ENCODE peak calls at places on chromosomes 7 and 10, in ten cellular contexts. One of them, this sample, is unnamed.

GRCh38 chr7:66326501-66327180 is 121.5 kb downstream of the TPST1 start:
- DNase-seq in upper lobe of left lung: no peak
- DNase-seq in heart left ventricle: no peak
- DNase-seq in IMR-90: peak; percentile 96
- DNase-seq in A549: no peak
- DNase-seq in uterus: no peak
- DNase-seq in stomach: no peak
- DNase-seq in ovary: no peak
- DNase-seq in tibial nerve: no peak
- DNase-seq in HCT116: no peak
- DNase-seq in this sample: no peak

GRCh38 chr10:74923556-74923955 is 97.2 kb downstream of the KAT6B start:
- DNase-seq in upper lobe of left lung: no peak
- DNase-seq in heart left ventricle: no peak
- DNase-seq in IMR-90: no peak
- DNase-seq in A549: no peak
- DNase-seq in uterus: no peak
- DNase-seq in stomach: no peak
- DNase-seq in ovary: no peak
- DNase-seq in tibial nerve: no peak
- DNase-seq in HCT116: no peak
- DNase-seq in this sample: no peak

GRCh38 chr7:151113344-151114150 is 27.3 kb downstream of the AGAP3 start:
- DNase-seq in upper lobe of left lung: no peak
- DNase-seq in heart left ventricle: no peak
- DNase-seq in IMR-90: peak; percentile 93
- DNase-seq in A549: peak; percentile 82
- DNase-seq in uterus: no peak
- DNase-seq in stomach: no peak
- DNase-seq in ovary: no peak
- DNase-seq in tibial nerve: no peak
- DNase-seq in HCT116: peak; percentile 76
- DNase-seq in this sample: no peak

GRCh38 chr10:78902815-78903214 is 166.0 kb upstream of the ZMIZ1 start:
- DNase-seq in upper lobe of left lung: no peak
- DNase-seq in heart left ventricle: no peak
- DNase-seq in IMR-90: no peak
- DNase-seq in A549: no peak
- DNase-seq in uterus: no peak
- DNase-seq in stomach: peak; percentile 8
- DNase-seq in ovary: no peak
- DNase-seq in tibial nerve: no peak
- DNase-seq in HCT116: no peak
- DNase-seq in this sample: peak; percentile 54

GRCh38 chr7:139893999-139894398 is 64.9 kb downstream of the TBXAS1 start:
- DNase-seq in upper lobe of left lung: no peak
- DNase-seq in heart left ventricle: no peak
- DNase-seq in IMR-90: no peak
- DNase-seq in A549: no peak
- DNase-seq in uterus: no peak
- DNase-seq in stomach: no peak
- DNase-seq in ovary: no peak
- DNase-seq in tibial nerve: no peak
- DNase-seq in HCT116: no peak
- DNase-seq in this sample: no peak

GRCh38 chr10:86585037-86585725 is 63.6 kb upstream of the WAPL start:
- DNase-seq in upper lobe of left lung: no peak
- DNase-seq in heart left ventricle: peak; percentile 68
- DNase-seq in IMR-90: peak; percentile 48
- DNase-seq in A549: peak; percentile 81
- DNase-seq in uterus: peak; percentile 54
- DNase-seq in stomach: peak; percentile 74
- DNase-seq in ovary: peak; percentile 47
- DNase-seq in tibial nerve: peak; percentile 48
- DNase-seq in HCT116: peak; percentile 61
- DNase-seq in this sample: no peak

GRCh38 chr7:27148776-27149641 is 1.4 kb upstream of the HOXA6 start:
- DNase-seq in upper lobe of left lung: peak; percentile 68
- DNase-seq in heart left ventricle: no peak
- DNase-seq in IMR-90: no peak
- DNase-seq in A549: no peak
- DNase-seq in uterus: peak; percentile 38
- DNase-seq in stomach: no peak
- DNase-seq in ovary: no peak
- DNase-seq in tibial nerve: no peak
- DNase-seq in HCT116: no peak
- DNase-seq in this sample: no peak

GRCh38 chr7:66615699-66616098 is 13.0 kb upstream of the KCTD7 start:
- DNase-seq in upper lobe of left lung: no peak
- DNase-seq in heart left ventricle: no peak
- DNase-seq in IMR-90: no peak
- DNase-seq in A549: no peak
- DNase-seq in uterus: no peak
- DNase-seq in stomach: no peak
- DNase-seq in ovary: no peak
- DNase-seq in tibial nerve: no peak
- DNase-seq in HCT116: no peak
- DNase-seq in this sample: no peak

GRCh38 chr10:61765176-61766087 is 102.7 kb downstream of the CABCOCO1 start:
- DNase-seq in upper lobe of left lung: no peak
- DNase-seq in heart left ventricle: no peak
- DNase-seq in IMR-90: no peak
- DNase-seq in A549: no peak
- DNase-seq in uterus: no peak
- DNase-seq in stomach: no peak
- DNase-seq in ovary: no peak
- DNase-seq in tibial nerve: no peak
- DNase-seq in HCT116: no peak
- DNase-seq in this sample: no peak

GRCh38 chr7:71521506-71521905 is 389.6 kb downstream of the GALNT17 start:
- DNase-seq in upper lobe of left lung: no peak
- DNase-seq in heart left ventricle: no peak
- DNase-seq in IMR-90: no peak
- DNase-seq in A549: no peak
- DNase-seq in uterus: peak; percentile 39
- DNase-seq in stomach: no peak
- DNase-seq in ovary: no peak
- DNase-seq in tibial nerve: peak; percentile 43
- DNase-seq in HCT116: no peak
- DNase-seq in this sample: no peak

GRCh38 chr10:53980210-53980609 is 820.8 kb downstream of the PCDH15 start:
- DNase-seq in upper lobe of left lung: no peak
- DNase-seq in heart left ventricle: no peak
- DNase-seq in IMR-90: no peak
- DNase-seq in A549: no peak
- DNase-seq in uterus: no peak
- DNase-seq in stomach: no peak
- DNase-seq in ovary: no peak
- DNase-seq in tibial nerve: no peak
- DNase-seq in HCT116: no peak
- DNase-seq in this sample: no peak

GRCh38 chr7:155106356-155106755 is 36.2 kb downstream of the HTR5A start:
- DNase-seq in upper lobe of left lung: no peak
- DNase-seq in heart left ventricle: no peak
- DNase-seq in IMR-90: no peak
- DNase-seq in A549: no peak
- DNase-seq in uterus: no peak
- DNase-seq in stomach: no peak
- DNase-seq in ovary: no peak
- DNase-seq in tibial nerve: no peak
- DNase-seq in HCT116: no peak
- DNase-seq in this sample: no peak

GRCh38 chr10:33010132-33011037 is 52.4 kb upstream of the ITGB1 start:
- DNase-seq in upper lobe of left lung: no peak
- DNase-seq in heart left ventricle: no peak
- DNase-seq in IMR-90: peak; percentile 86
- DNase-seq in A549: peak; percentile 75
- DNase-seq in uterus: no peak
- DNase-seq in stomach: no peak
- DNase-seq in ovary: no peak
- DNase-seq in tibial nerve: no peak
- DNase-seq in HCT116: peak; percentile 77
- DNase-seq in this sample: no peak

GRCh38 chr10:55979203-55979602 is 381.9 kb downstream of the ZWINT start:
- DNase-seq in upper lobe of left lung: no peak
- DNase-seq in heart left ventricle: no peak
- DNase-seq in IMR-90: no peak
- DNase-seq in A549: no peak
- DNase-seq in uterus: no peak
- DNase-seq in stomach: no peak
- DNase-seq in ovary: no peak
- DNase-seq in tibial nerve: no peak
- DNase-seq in HCT116: no peak
- DNase-seq in this sample: no peak

GRCh38 chr7:155009570-155010157 is 6.7 kb upstream of the PAXIP1 start:
- DNase-seq in upper lobe of left lung: no peak
- DNase-seq in heart left ventricle: no peak
- DNase-seq in IMR-90: no peak
- DNase-seq in A549: peak; percentile 19
- DNase-seq in uterus: no peak
- DNase-seq in stomach: no peak
- DNase-seq in ovary: no peak
- DNase-seq in tibial nerve: no peak
- DNase-seq in HCT116: peak; percentile 27
- DNase-seq in this sample: no peak

DNA sequence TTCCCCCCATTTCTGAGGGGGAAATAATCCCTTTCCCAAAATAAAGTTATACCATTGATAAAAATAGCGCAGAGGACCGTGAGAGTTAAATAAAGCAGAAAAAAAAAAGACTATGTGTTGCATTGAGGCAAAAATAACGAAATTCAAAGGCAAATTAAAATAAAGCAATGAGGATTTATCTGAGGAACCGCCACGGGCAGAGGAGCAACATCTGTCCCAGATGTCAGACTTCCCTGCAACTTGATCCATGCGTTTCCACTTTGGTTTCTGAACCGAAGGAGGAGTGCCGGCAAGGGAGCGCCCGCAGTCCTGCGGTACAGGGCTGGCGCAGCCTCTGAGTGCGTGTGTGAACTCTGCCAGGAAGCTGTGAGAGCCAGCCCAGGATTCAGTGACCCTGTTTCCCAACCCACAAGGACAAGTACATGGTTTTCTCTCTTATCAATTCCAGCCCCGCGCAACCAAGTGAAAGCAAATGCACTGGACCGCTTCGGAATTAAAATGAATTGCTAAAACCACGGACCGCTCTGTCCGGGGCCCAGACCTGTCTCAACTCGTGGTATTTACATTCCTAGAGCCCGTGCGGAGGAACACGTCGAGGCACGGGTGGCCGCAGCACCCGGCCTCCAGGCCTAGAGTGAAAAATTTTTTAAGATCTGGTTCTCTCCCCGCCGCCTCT is 291.7 kb upstream of the NFE2L3 start:
- DNase-seq in upper lobe of left lung: peak; percentile 53
- DNase-seq in heart left ventricle: no peak
- DNase-seq in IMR-90: peak; percentile 24
- DNase-seq in A549: no peak
- DNase-seq in uterus: no peak
- DNase-seq in stomach: no peak
- DNase-seq in ovary: no peak
- DNase-seq in tibial nerve: no peak
- DNase-seq in HCT116: no peak
- DNase-seq in this sample: no peak
- H3K9me3 ChIP-seq in upper lobe of left lung: peaks cover 16% of the 10 kb centered on the region
- H3K9me3 ChIP-seq in heart left ventricle: no peaks in the 10 kb centered on the region
- H3K9me3 ChIP-seq in IMR-90: no peaks in the 10 kb centered on the region
- H3K9me3 ChIP-seq in A549: no peaks in the 10 kb centered on the region
- H3K9me3 ChIP-seq in uterus: no peaks in the 10 kb centered on the region
- H3K9me3 ChIP-seq in stomach: peaks cover 70% of the 10 kb centered on the region
- H3K9me3 ChIP-seq in ovary: no peaks in the 10 kb centered on the region
- H3K9me3 ChIP-seq in tibial nerve: peaks cover 9% of the 10 kb centered on the region
- H3K9me3 ChIP-seq in HCT116: no peaks in the 10 kb centered on the region
- H3K9me3 ChIP-seq in this sample: no peaks in the 10 kb centered on the region

GRCh38 chr10:21427804-21428481 is 97.5 kb downstream of the SKIDA1 start:
- DNase-seq in upper lobe of left lung: no peak
- DNase-seq in heart left ventricle: no peak
- DNase-seq in IMR-90: peak; percentile 35
- DNase-seq in A549: no peak
- DNase-seq in uterus: no peak
- DNase-seq in stomach: no peak
- DNase-seq in ovary: no peak
- DNase-seq in tibial nerve: no peak
- DNase-seq in HCT116: peak; percentile 23
- DNase-seq in this sample: no peak

GRCh38 chr10:21431799-21432198 is 93.7 kb downstream of the SKIDA1 start:
- DNase-seq in upper lobe of left lung: no peak
- DNase-seq in heart left ventricle: no peak
- DNase-seq in IMR-90: no peak
- DNase-seq in A549: no peak
- DNase-seq in uterus: no peak
- DNase-seq in stomach: no peak
- DNase-seq in ovary: no peak
- DNase-seq in tibial nerve: no peak
- DNase-seq in HCT116: no peak
- DNase-seq in this sample: no peak

GRCh38 chr10:21437770-21438382 is 87.6 kb downstream of the SKIDA1 start:
- DNase-seq in upper lobe of left lung: no peak
- DNase-seq in heart left ventricle: no peak
- DNase-seq in IMR-90: no peak
- DNase-seq in A549: no peak
- DNase-seq in uterus: no peak
- DNase-seq in stomach: no peak
- DNase-seq in ovary: no peak
- DNase-seq in tibial nerve: no peak
- DNase-seq in HCT116: no peak
- DNase-seq in this sample: no peak

GRCh38 chr10:21432266-21432665 is 93.2 kb downstream of the SKIDA1 start:
- DNase-seq in upper lobe of left lung: no peak
- DNase-seq in heart left ventricle: no peak
- DNase-seq in IMR-90: no peak
- DNase-seq in A549: no peak
- DNase-seq in uterus: no peak
- DNase-seq in stomach: no peak
- DNase-seq in ovary: no peak
- DNase-seq in tibial nerve: no peak
- DNase-seq in HCT116: no peak
- DNase-seq in this sample: no peak
- TF ChIP-seq POLR2A in upper lobe of left lung: no peak
- TF ChIP-seq POLR2A in heart left ventricle: no peak
- TF ChIP-seq POLR2A in IMR-90: no peak
- TF ChIP-seq POLR2A in A549: no peak
- TF ChIP-seq POLR2A in uterus: no peak
- TF ChIP-seq POLR2A in stomach: no peak
- TF ChIP-seq POLR2A in ovary: no peak
- TF ChIP-seq POLR2A in tibial nerve: no peak
- TF ChIP-seq POLR2A in HCT116: no peak
- TF ChIP-seq POLR2A in this sample: no peak

GRCh38 chr7:68186072-68186471 is 1189.4 kb downstream of the TYW1 start:
- DNase-seq in upper lobe of left lung: no peak
- DNase-seq in heart left ventricle: no peak
- DNase-seq in IMR-90: no peak
- DNase-seq in A549: no peak
- DNase-seq in uterus: no peak
- DNase-seq in stomach: no peak
- DNase-seq in ovary: no peak
- DNase-seq in tibial nerve: peak; percentile 7
- DNase-seq in HCT116: no peak
- DNase-seq in this sample: no peak
- H3K9me3 ChIP-seq in upper lobe of left lung: no peaks in the 10 kb centered on the region
- H3K9me3 ChIP-seq in heart left ventricle: no peaks in the 10 kb centered on the region
- H3K9me3 ChIP-seq in IMR-90: peaks cover 8% of the 10 kb centered on the region
- H3K9me3 ChIP-seq in A549: no peaks in the 10 kb centered on the region
- H3K9me3 ChIP-seq in uterus: no peaks in the 10 kb centered on the region
- H3K9me3 ChIP-seq in stomach: peaks cover 7% of the 10 kb centered on the region
- H3K9me3 ChIP-seq in ovary: no peaks in the 10 kb centered on the region
- H3K9me3 ChIP-seq in tibial nerve: peaks cover 4% of the 10 kb centered on the region
- H3K9me3 ChIP-seq in HCT116: peaks cover 6% of the 10 kb centered on the region
- H3K9me3 ChIP-seq in this sample: no peaks in the 10 kb centered on the region

GRCh38 chr7:131007439-131008330 is 273.7 kb upstream of the KLF14 start:
- DNase-seq in upper lobe of left lung: peak; percentile 67
- DNase-seq in heart left ventricle: peak; percentile 58
- DNase-seq in IMR-90: peak; percentile 79
- DNase-seq in A549: peak; percentile 79
- DNase-seq in uterus: peak; percentile 58
- DNase-seq in stomach: peak; percentile 73
- DNase-seq in ovary: peak; percentile 64
- DNase-seq in tibial nerve: peak; percentile 67
- DNase-seq in HCT116: peak; percentile 85
- DNase-seq in this sample: no peak
- TF ChIP-seq POLR2A in upper lobe of left lung: no peak
- TF ChIP-seq POLR2A in heart left ventricle: no peak
- TF ChIP-seq POLR2A in IMR-90: no peak
- TF ChIP-seq POLR2A in A549: no peak
- TF ChIP-seq POLR2A in uterus: no peak
- TF ChIP-seq POLR2A in stomach: no peak
- TF ChIP-seq POLR2A in ovary: no peak
- TF ChIP-seq POLR2A in tibial nerve: no peak
- TF ChIP-seq POLR2A in HCT116: no peak
- TF ChIP-seq POLR2A in this sample: no peak